ENCODE peak calls at places on chromosomes 1 and 21, in seven cellular contexts. S is esophagus squamous epithelium; B is psoas muscle; W is stomach; D is CD8-positive, alpha-beta T cell; A is right lobe of liver; N is Caco-2. F is an unnamed sample.

GRCh38 chr1:91406773-91407389 is 2.2 kb upstream of the HFM1 start:
- DNase-seq in D (no peak), S (no peak), W (no peak), A (no peak), B (no peak), N (no peak), F (no peak)

GRCh38 chr1:150578278-150579109 is 916 bp downstream of the MCL1 start:
- DNase-seq in S (no peak), W (no peak), A (no peak), D (no peak), N (no peak), B (peak), F (no peak)

GRCh38 chr1:190373705-190374336 is 103.8 kb downstream of the BRINP3 start:
- DNase-seq in S (no peak), A (no peak), W (no peak), D (no peak), N (no peak), B (no peak), F (no peak)

GRCh38 chr1:55724551-55725325 is 509.6 kb upstream of the USP24 start:
- DNase-seq in A (no peak), N (no peak), S (no peak), B (no peak), D (no peak), W (no peak), F (no peak)

GRCh38 chr21:17673261-17674020 is 60.7 kb upstream of the BTG3 start:
- DNase-seq in N (no peak), B (no peak), W (no peak), A (no peak), D (no peak), S (no peak), F (no peak)

GRCh38 chr1:207815913-207816312 is 64.1 kb downstream of the CD46 start:
- DNase-seq in B (peak), N (no peak), A (peak), W (no peak), D (no peak), S (no peak), F (peak)

GRCh38 chr1:165129568-165130164 is 226.8 kb downstream of the LMX1A start:
- DNase-seq in S (no peak), A (peak), W (peak), D (no peak), B (peak), N (peak), F (no peak)

GRCh38 chr21:36534656-36535055 is 54.7 kb upstream of the CLDN14 start:
- DNase-seq in B (no peak), W (no peak), S (no peak), D (no peak), A (no peak), N (no peak), F (no peak)

GRCh38 chr1:10484519-10484918 is 9.8 kb downstream of the PEX14 start:
- DNase-seq in N (no peak), B (no peak), A (no peak), D (no peak), S (no peak), W (no peak), F (no peak)

GRCh38 chr1:168774241-168774640 is 45.2 kb upstream of the DPT start:
- DNase-seq in S (no peak), N (no peak), D (no peak), W (no peak), A (peak), B (peak), F (no peak)

GRCh38 chr1:226870323-226871046 is at the start of gene PSEN2:
- DNase-seq in W (peak), N (peak), A (peak), D (peak), B (peak), S (no peak), F (no peak)

GRCh38 chr1:169106095-169106920 is at the start of gene ATP1B1:
- DNase-seq in N (peak), A (peak), S (peak), B (peak), W (peak), D (peak), F (peak)

GRCh38 chr21:43762303-43763128 is 13.6 kb downstream of the CSTB start:
- DNase-seq in N (no peak), A (no peak), S (no peak), B (peak), D (no peak), W (no peak), F (no peak)

GRCh38 chr1:167447521-167448136 is 70.7 kb downstream of the CD247 start:
- DNase-seq in B (no peak), A (no peak), S (no peak), D (no peak), W (peak), N (no peak), F (no peak)

GRCh38 chr1:31423418-31423947 is 10.5 kb downstream of the SERINC2 start:
- DNase-seq in A (no peak), N (no peak), W (no peak), D (no peak), S (no peak), B (no peak), F (no peak)

GRCh38 chr1:155127672-155128468 is at the start of gene EFNA1:
- DNase-seq in D (peak), S (no peak), W (peak), B (peak), N (peak), A (peak), F (no peak)

GRCh38 chr1:155127105-155127671 is 488 bp upstream of the EFNA1 start:
- DNase-seq in N (peak), D (no peak), B (peak), A (peak), W (peak), S (no peak), F (no peak)

GRCh38 chr1:155125946-155126493 is 1.7 kb upstream of the EFNA1 start:
- DNase-seq in S (no peak), W (peak), A (peak), N (peak), D (no peak), B (peak), F (no peak)

GRCh38 chr1:155125511-155125945 is 2.1 kb upstream of the EFNA1 start:
- DNase-seq in N (peak), D (no peak), S (no peak), W (no peak), B (no peak), A (peak), F (no peak)

DNA sequence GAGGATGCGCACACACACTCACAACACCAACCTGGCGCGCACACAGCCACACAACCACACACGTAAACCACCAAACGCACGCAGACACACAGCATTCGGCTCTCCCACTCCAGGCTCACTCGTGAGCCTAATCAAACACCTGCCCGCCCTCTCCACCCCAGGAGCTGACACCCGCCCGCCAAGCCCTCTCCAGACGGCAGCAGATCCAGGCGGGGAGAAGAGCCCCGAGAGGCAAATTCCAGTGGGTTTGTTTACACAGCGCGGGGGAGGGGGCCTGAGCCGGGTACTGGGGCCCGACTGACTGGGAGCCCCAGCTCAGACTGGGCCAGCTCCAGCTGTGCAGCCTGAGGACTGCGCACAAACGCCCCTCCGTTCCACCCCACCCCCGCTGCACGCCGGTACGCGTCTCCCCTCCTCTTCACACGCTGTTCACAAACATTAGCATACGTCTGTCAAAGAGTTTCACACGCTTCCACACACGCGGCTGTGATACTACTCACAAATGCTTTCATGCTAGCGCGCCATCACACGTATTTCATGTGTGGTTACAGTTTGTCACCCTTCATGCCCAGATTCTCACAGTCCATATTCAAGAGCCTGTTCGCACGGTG is 1.1 kb upstream of the EFNA1 start:
- DNase-seq in S (no peak), B (peak), W (peak), A (peak), N (peak), D (peak), F (no peak)
- TF ChIP-seq CTCF in S (peak), B (no peak), W (no peak), A (no peak), N (no peak), D (no peak), F (peak)

DNA sequence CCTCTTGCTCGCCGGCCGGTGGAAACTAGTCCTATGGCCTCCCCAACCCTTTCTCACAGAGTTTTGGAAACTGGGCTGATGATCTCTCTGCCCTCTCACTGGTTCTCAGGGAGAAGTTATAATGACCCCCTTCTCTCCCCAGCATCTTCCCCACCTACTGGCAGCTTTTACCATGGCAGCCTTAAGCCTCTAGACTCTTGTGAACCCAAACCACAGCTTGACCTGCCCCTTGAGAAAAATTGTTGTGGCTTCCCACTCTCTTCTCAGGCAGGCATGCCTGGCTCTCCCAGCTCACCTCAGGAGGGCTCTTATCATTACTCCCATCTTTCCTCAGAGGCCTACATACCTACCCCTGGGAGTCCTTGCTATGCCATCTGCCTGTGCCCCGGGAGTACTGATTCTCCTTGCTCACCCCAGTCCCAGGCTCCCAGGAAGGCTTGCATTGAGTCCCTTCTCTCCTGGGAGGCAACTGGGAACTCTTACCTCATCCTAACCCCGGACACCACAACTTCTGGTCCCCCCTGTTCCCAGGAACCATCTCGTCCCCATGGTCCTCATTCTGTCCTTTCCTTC is 1.6 kb downstream of the NSUN4 start:
- DNase-seq in W (no peak), N (no peak), D (no peak), S (no peak), B (no peak), A (no peak), F (no peak)
- TF ChIP-seq CTCF in W (no peak), N (peak), D (no peak), S (no peak), B (no peak), A (no peak), F (peak)

DNA sequence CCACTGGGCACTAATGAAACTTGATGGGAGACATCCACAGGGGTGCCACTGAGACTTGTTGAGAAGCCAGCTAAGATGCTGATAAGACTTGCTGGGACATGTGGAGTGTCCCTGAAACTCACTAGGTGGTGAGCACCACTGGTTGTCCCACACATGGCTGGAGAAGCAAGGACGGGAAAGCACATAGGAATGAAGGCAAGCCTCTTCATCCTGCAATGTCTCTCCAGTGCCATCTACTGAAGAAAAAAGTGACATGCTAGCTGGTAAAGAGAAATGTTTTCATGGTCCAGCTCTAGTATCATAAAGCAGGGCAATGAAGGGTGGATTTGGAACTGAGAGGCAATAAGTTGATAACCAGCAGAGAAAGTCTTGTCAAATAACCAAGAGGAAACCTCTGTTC is 283.0 kb downstream of the PAPPA2 start:
- DNase-seq in B (no peak), S (no peak), A (no peak), W (no peak), D (no peak), N (no peak), F (no peak)
- TF ChIP-seq CTCF in B (no peak), S (no peak), A (peak), W (no peak), D (no peak), N (peak), F (no peak)

DNA sequence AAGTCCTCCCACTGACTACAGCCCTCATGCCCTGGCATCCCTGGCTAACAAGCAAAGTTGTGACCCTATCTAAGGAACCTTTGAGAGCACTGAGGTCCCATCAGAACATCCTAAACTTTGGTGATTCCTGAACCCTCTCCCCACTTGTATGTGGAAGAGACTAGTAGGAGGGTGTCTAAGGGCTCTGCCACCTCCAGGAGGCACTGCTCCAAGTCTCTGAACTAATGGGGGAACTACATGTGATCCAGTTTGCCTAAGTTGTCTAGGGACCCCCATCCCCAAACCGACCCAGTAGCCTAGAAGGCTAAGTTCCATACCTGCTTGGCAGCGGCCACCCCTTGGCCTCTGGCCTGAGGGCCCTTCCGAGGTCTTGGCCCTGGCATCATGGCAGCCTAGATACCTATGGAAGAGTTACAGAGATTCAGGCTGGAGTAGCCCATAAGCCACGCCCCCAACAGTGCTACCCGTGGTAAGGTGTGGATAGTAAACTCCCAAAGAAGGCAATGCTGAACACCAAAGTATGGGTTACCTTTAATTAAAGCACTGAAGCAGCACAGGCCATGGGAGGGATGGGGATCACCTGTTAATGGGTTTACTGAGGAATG is 1.7 kb downstream of the CC2D1B start:
- DNase-seq in B (no peak), W (no peak), D (no peak), N (no peak), S (no peak), A (no peak), F (no peak)
- TF ChIP-seq CTCF in B (no peak), W (no peak), D (no peak), N (no peak), S (no peak), A (no peak), F (peak)

GRCh38 chr1:246032111-246032551 is 474.9 kb downstream of the SMYD3 start:
- DNase-seq in S (no peak), W (no peak), B (no peak), A (no peak), D (no peak), N (no peak), F (no peak)

GRCh38 chr1:246034630-246035029 is 472.4 kb downstream of the SMYD3 start:
- DNase-seq in N (no peak), A (no peak), W (no peak), B (no peak), S (no peak), D (no peak), F (no peak)

GRCh38 chr1:246036175-246036574 is 470.9 kb downstream of the SMYD3 start:
- DNase-seq in D (no peak), N (no peak), A (no peak), W (no peak), B (no peak), S (no peak), F (no peak)

GRCh38 chr1:246035060-246035531 is 472.0 kb downstream of the SMYD3 start:
- DNase-seq in S (no peak), B (no peak), D (no peak), W (no peak), N (no peak), A (no peak), F (no peak)

DNA sequence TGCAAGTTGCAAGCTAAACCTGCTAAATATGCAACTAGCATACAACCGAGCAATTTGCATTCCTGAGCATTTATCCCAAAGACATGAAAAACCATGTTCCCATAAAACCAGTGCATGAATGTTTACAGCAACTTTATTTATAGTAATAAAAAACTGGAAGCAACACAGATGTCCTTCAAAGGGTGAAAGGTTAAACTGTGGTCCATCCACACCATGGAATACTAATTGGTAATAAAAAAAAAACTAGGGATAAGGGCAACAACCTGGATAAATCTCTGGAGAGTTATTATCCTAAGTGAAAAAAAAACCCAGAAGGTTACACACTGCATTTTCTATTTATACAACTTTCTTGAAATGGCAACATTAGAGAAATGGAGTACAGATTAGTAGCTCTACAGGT is 474.1 kb downstream of the SMYD3 start:
- DNase-seq in S (no peak), B (no peak), W (no peak), D (no peak), A (no peak), N (no peak), F (no peak)
- TF ChIP-seq CTCF in S (no peak), B (no peak), W (no peak), D (no peak), A (no peak), N (no peak), F (no peak)

GRCh38 chr1:111990878-111991760 is 1.7 kb upstream of the KCND3 start:
- DNase-seq in N (peak), W (peak), D (no peak), S (no peak), A (peak), B (peak), F (no peak)
- TF ChIP-seq CTCF in N (peak), W (no peak), D (no peak), S (peak), A (peak), B (peak), F (peak)